ENCODE peak calls at places on chromosomes 6 and 20, in four cellular contexts. Z, S, E and I are unnamed samples.

GRCh38 chr20:45810191-45810590 is 2.3 kb upstream of the UBE2C start:
- DNase-seq in Z (no peak), S (no peak), E (no peak), I (no peak)

GRCh38 chr20:49594929-49595311 is 27.0 kb upstream of the PTGIS start:
- DNase-seq in S (no peak), Z (no peak), E (no peak), I (no peak)

GRCh38 chr20:17558154-17558940 is 11.5 kb upstream of the DSTN start:
- DNase-seq in S (peak), E (no peak), Z (no peak), I (no peak)

GRCh38 chr6:137717074-137718073 is 149.7 kb upstream of the TNFAIP3 start:
- DNase-seq in S (no peak), Z (peak), E (peak), I (no peak)

GRCh38 chr6:149867876-149868640 is 3.9 kb upstream of the LRP11 start:
- DNase-seq in E (no peak), S (no peak), Z (no peak), I (no peak)

GRCh38 chr6:133710826-133711225 is 178.1 kb upstream of the TCF21 start:
- DNase-seq in Z (no peak), E (no peak), S (no peak), I (no peak)

GRCh38 chr6:16876201-16876600 is 114.9 kb upstream of the ATXN1 start:
- DNase-seq in Z (no peak), E (no peak), S (no peak), I (no peak)

GRCh38 chr6:135919026-135919425 is 67.5 kb downstream of the PDE7B start:
- DNase-seq in E (no peak), S (no peak), Z (no peak), I (no peak)

GRCh38 chr6:83273596-83273995 is 80.4 kb downstream of the RWDD2A start:
- DNase-seq in S (no peak), Z (no peak), E (no peak), I (no peak)

GRCh38 chr6:24761851-24762250 is 12.9 kb upstream of the GMNN start:
- DNase-seq in S (no peak), Z (no peak), E (no peak), I (no peak)

GRCh38 chr6:137339929-137340559 is 120.9 kb upstream of the IFNGR1 start:
- DNase-seq in E (no peak), S (no peak), Z (no peak), I (no peak)

GRCh38 chr6:159134701-159135364 is 34.4 kb upstream of the FNDC1 start:
- DNase-seq in Z (peak), S (peak), E (peak), I (peak)

GRCh38 chr6:19554356-19555225 is 282.6 kb upstream of the ID4 start:
- DNase-seq in Z (no peak), E (no peak), S (no peak), I (no peak)

GRCh38 chr6:25629202-25629584 is 22.8 kb upstream of the SCGN start:
- DNase-seq in S (no peak), Z (no peak), E (no peak), I (no peak)

GRCh38 chr20:1001116-1001515 is 995 bp downstream of the RSPO4 start:
- DNase-seq in Z (no peak), E (no peak), S (peak), I (no peak)

GRCh38 chr6:50541941-50542340 is 171.4 kb upstream of the TFAP2D start:
- DNase-seq in Z (no peak), E (no peak), S (no peak), I (no peak)

GRCh38 chr20:3406481-3407425 is 716 bp downstream of the DNAAF9 start:
- DNase-seq in Z (peak), E (peak), S (peak), I (peak)

GRCh38 chr6:163419413-163420314 is 5.1 kb downstream of the QKI start:
- DNase-seq in S (no peak), Z (no peak), E (no peak), I (no peak)

GRCh38 chr6:138105880-138106664 is 1.1 kb downstream of the PERP start:
- DNase-seq in Z (no peak), E (no peak), S (no peak), I (no peak)

GRCh38 chr6:4942673-4943009 is 61.2 kb downstream of the RPP40 start:
- DNase-seq in E (no peak), Z (no peak), S (no peak), I (no peak)

GRCh38 chr6:2478200-2478599 is 232.8 kb upstream of the GMDS start:
- DNase-seq in Z (no peak), E (no peak), S (no peak), I (no peak)

GRCh38 chr6:113371106-113371505 is 486.0 kb upstream of the MARCKS start:
- DNase-seq in S (no peak), E (no peak), Z (no peak), I (no peak)

GRCh38 chr6:45427632-45428031 is 49.9 kb upstream of the SUPT3H start:
- DNase-seq in S (no peak), E (no peak), Z (no peak), I (no peak)
- H3K27ac ChIP-seq in S (no peak), E (no peak), Z (peak), I (no peak)

GRCh38 chr20:57441510-57442154 is 50.4 kb downstream of the RBM38 start:
- DNase-seq in S (no peak), Z (no peak), E (no peak), I (no peak)

GRCh38 chr20:57443349-57443748 is 52.2 kb downstream of the RBM38 start:
- DNase-seq in S (no peak), E (no peak), Z (no peak), I (no peak)

GRCh38 chr20:57442160-57442887 is 51.1 kb downstream of the RBM38 start:
- DNase-seq in E (no peak), S (no peak), Z (no peak), I (no peak)

GRCh38 chr20:57443866-57444265 is 52.7 kb downstream of the RBM38 start:
- DNase-seq in Z (no peak), E (no peak), S (no peak), I (no peak)

DNA sequence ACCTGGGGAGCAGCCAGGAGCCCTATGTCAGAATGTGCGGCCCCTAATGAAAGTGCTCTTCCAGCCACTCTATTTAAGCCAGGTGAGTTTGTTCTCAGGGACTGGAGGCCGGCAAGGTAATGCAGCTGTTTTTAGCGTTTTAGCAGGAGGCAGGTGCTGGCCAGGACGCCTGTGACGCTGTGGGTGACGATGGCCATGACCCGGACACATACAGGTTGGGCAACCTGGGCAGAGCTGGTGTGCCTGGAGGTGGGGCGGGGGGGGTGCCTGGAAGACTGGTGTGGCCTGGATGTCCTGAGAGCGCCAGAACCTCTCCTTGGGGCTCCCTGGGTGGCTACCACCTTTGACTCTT is 51.7 kb downstream of the RBM38 start:
- DNase-seq in Z (no peak), E (no peak), S (no peak), I (no peak)
- H3K27ac ChIP-seq in Z (no peak), E (no peak), S (no peak), I (no peak)

GRCh38 chr20:10731190-10731955 is 57.6 kb upstream of the JAG1 start:
- DNase-seq in Z (no peak), E (no peak), S (no peak), I (no peak)
- H3K27ac ChIP-seq in Z (no peak), E (no peak), S (no peak), I (no peak)

DNA sequence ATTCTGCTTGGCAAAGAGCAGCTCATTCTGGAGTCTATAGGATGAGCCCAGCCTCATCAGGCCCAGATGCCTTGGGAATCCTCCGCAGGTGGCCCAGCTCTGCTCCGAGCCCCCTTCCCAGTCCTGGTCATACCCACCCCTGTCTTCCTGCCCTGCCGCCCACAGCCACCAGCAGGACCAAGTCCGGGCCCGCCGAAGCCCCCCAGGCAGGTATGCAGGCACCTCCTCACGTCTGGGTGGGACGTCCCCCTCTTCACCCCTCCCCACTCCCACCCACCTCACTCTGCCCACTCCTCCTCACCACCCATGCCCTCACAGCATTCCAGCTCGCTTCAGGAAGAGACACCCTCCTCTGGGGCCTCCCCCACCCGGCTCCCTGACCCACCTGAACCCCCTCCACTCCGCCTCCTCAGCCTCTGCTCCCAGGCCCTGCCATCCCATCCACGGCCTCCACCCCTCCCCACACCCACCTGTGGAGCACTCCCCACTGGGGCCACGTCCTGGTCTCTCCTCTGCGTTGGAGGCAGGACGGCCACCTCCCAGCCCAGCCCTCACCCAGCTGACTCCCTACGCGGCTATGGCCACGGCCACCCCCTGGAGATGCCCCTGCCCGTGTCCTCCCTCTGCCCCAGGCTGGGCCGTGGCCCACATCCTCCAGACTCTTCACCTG is 43.4 kb downstream of the KCNQ2 start:
- DNase-seq in E (no peak), Z (no peak), S (no peak), I (no peak)
- H3K27ac ChIP-seq in E (no peak), Z (no peak), S (no peak), I (no peak)

GRCh38 chr20:51631953-51632352 is 89.4 kb upstream of the NFATC2 start:
- DNase-seq in S (no peak), E (no peak), Z (no peak), I (no peak)
- H3K27ac ChIP-seq in S (peak), E (no peak), Z (no peak), I (no peak)

GRCh38 chr6:139705284-139705683 is 330.8 kb upstream of the CITED2 start:
- DNase-seq in Z (no peak), S (no peak), E (no peak), I (no peak)

GRCh38 chr6:139711714-139712585 is 337.5 kb upstream of the CITED2 start:
- DNase-seq in S (no peak), Z (no peak), E (no peak), I (no peak)

GRCh38 chr6:139706949-139707348 is 332.5 kb upstream of the CITED2 start:
- DNase-seq in Z (no peak), E (no peak), S (no peak), I (no peak)

GRCh38 chr6:139710578-139710977 is 336.1 kb upstream of the CITED2 start:
- DNase-seq in Z (no peak), E (no peak), S (no peak), I (no peak)

DNA sequence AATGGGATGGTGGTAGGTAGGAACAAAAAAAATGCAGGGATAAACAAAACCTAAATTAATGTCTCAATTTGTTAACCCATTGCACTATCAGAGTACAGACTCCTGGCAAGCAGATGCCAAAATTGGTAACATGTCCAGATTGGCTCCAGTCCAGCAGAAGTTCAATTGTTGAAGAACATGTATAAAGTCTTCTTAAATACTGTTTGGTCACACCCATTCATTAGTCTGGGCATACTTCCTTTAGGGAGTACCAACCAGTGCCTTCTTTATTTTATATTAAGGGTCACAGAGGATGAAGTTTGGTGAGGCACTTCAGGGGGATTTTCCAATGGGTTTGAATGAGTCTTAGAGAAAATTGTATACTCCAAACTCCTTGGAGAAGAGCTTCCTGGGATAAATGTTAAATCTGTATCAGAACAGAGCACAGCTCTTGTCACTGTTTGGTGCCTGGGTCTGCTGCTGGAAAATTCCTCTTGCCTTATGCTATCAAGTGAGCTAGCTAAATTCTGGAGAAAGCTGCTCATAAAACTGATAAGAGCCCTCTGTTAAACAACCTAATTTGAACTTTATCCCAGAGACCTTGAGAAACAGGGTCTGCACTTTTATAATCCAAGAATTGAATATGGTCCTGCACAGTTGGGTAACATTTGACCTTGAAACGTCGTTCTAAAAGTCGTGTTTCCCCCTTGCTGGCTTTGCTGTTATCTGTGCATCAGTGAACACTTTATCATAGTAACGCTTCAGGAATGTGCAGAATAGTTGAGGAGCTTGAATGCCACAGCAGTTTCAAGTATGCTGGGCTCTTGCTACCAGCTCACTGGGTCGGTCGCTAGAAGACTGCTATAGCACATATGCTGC is 334.1 kb upstream of the CITED2 start:
- DNase-seq in Z (no peak), E (no peak), S (no peak), I (no peak)
- H3K27ac ChIP-seq in Z (no peak), E (no peak), S (no peak), I (no peak)

DNA sequence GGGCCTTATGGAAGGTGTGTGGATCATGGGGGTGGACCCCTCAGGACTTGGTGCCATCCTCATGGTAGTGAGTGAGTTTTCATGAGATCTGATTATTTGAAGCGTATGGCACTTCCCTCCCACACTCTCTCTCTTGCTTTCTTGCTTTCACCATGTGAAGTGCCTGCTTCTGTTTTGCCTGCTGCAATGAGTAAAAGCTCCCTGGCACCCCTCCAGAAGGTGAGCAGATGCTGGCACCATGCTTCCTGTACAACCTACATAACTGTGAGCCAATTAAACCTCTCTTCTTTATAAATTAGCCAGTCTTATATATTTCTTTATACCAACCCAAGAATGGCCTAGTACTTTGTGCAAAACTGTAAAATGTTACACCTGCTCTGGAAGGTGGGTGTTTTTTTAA is 396.8 kb upstream of the HS3ST5 start:
- DNase-seq in E (no peak), Z (no peak), S (no peak), I (no peak)
- H3K27ac ChIP-seq in E (no peak), Z (no peak), S (no peak), I (no peak)

GRCh38 chr20:31698803-31699718 is 23.6 kb downstream of the BCL2L1 start:
- DNase-seq in Z (no peak), S (peak), E (no peak), I (no peak)

GRCh38 chr20:31699801-31700728 is 22.6 kb downstream of the BCL2L1 start:
- DNase-seq in Z (no peak), E (no peak), S (no peak), I (no peak)

GRCh38 chr20:31701591-31701990 is 21.1 kb downstream of the BCL2L1 start:
- DNase-seq in S (no peak), Z (no peak), E (no peak), I (no peak)

GRCh38 chr20:31698243-31698802 is 24.3 kb downstream of the BCL2L1 start:
- DNase-seq in S (no peak), Z (no peak), E (no peak), I (no peak)

GRCh38 chr20:31700747-31701146 is 21.9 kb downstream of the BCL2L1 start:
- DNase-seq in S (no peak), E (no peak), Z (no peak), I (no peak)
- H3K27ac ChIP-seq in S (peak), E (no peak), Z (no peak), I (peak)